ENCODE peak calls at places on chromosomes 4 and X, in seven cellular contexts. One of them, this sample, is unnamed.

GRCh38 chr4:15653864-15654391 is 1.2 kb downstream of the FBXL5 start:
- DNase-seq in foreskin keratinocyte: peak
- DNase-seq in sigmoid colon: no peak
- DNase-seq in AG09309: peak
- DNase-seq in astrocyte of the spinal cord: peak
- DNase-seq in progenitor cell of endocrine pancreas: no peak
- DNase-seq in breast epithelium: no peak
- DNase-seq in this sample: peak

GRCh38 chrX:93422693-93423092 is 250.7 kb downstream of the NAP1L3 start:
- DNase-seq in astrocyte of the spinal cord: no peak
- DNase-seq in sigmoid colon: no peak
- DNase-seq in progenitor cell of endocrine pancreas: peak
- DNase-seq in foreskin keratinocyte: no peak
- DNase-seq in breast epithelium: no peak
- DNase-seq in AG09309: no peak
- DNase-seq in this sample: peak

GRCh38 chr4:169238445-169238844 is 32.3 kb downstream of the SH3RF1 start:
- DNase-seq in foreskin keratinocyte: no peak
- DNase-seq in AG09309: no peak
- DNase-seq in sigmoid colon: no peak
- DNase-seq in astrocyte of the spinal cord: no peak
- DNase-seq in progenitor cell of endocrine pancreas: no peak
- DNase-seq in breast epithelium: no peak
- DNase-seq in this sample: no peak

GRCh38 chr4:41532880-41533279 is 5.1 kb upstream of the LIMCH1 start:
- DNase-seq in breast epithelium: no peak
- DNase-seq in progenitor cell of endocrine pancreas: no peak
- DNase-seq in astrocyte of the spinal cord: no peak
- DNase-seq in AG09309: no peak
- DNase-seq in foreskin keratinocyte: no peak
- DNase-seq in sigmoid colon: no peak
- DNase-seq in this sample: no peak

GRCh38 chr4:36099509-36099908 is 144.8 kb downstream of the ARAP2 start:
- DNase-seq in breast epithelium: no peak
- DNase-seq in AG09309: no peak
- DNase-seq in astrocyte of the spinal cord: no peak
- DNase-seq in sigmoid colon: no peak
- DNase-seq in progenitor cell of endocrine pancreas: no peak
- DNase-seq in foreskin keratinocyte: no peak
- DNase-seq in this sample: no peak

GRCh38 chrX:105695451-105695850 is 126.9 kb upstream of the NRK start:
- DNase-seq in sigmoid colon: no peak
- DNase-seq in AG09309: no peak
- DNase-seq in progenitor cell of endocrine pancreas: no peak
- DNase-seq in breast epithelium: no peak
- DNase-seq in astrocyte of the spinal cord: peak
- DNase-seq in foreskin keratinocyte: peak
- DNase-seq in this sample: no peak

GRCh38 chr4:106114284-106114683 is 201.7 kb downstream of the TBCK start:
- DNase-seq in sigmoid colon: no peak
- DNase-seq in progenitor cell of endocrine pancreas: no peak
- DNase-seq in AG09309: no peak
- DNase-seq in foreskin keratinocyte: no peak
- DNase-seq in astrocyte of the spinal cord: no peak
- DNase-seq in breast epithelium: no peak
- DNase-seq in this sample: no peak

GRCh38 chr4:146450524-146450923 is 71.2 kb downstream of the SLC10A7 start:
- DNase-seq in foreskin keratinocyte: no peak
- DNase-seq in breast epithelium: no peak
- DNase-seq in sigmoid colon: no peak
- DNase-seq in progenitor cell of endocrine pancreas: no peak
- DNase-seq in astrocyte of the spinal cord: no peak
- DNase-seq in AG09309: no peak
- DNase-seq in this sample: no peak

GRCh38 chr4:1253831-1254230 is 4.9 kb upstream of the CTBP1 start:
- DNase-seq in astrocyte of the spinal cord: no peak
- DNase-seq in sigmoid colon: no peak
- DNase-seq in breast epithelium: no peak
- DNase-seq in foreskin keratinocyte: no peak
- DNase-seq in progenitor cell of endocrine pancreas: no peak
- DNase-seq in AG09309: no peak
- DNase-seq in this sample: no peak

GRCh38 chr4:174503079-174503724 is 19.1 kb downstream of the HPGD start:
- DNase-seq in foreskin keratinocyte: peak
- DNase-seq in astrocyte of the spinal cord: no peak
- DNase-seq in AG09309: no peak
- DNase-seq in breast epithelium: no peak
- DNase-seq in progenitor cell of endocrine pancreas: no peak
- DNase-seq in sigmoid colon: no peak
- DNase-seq in this sample: no peak

GRCh38 chrX:78886550-78886949 is 58.6 kb upstream of the P2RY10 start:
- DNase-seq in sigmoid colon: no peak
- DNase-seq in astrocyte of the spinal cord: peak
- DNase-seq in AG09309: no peak
- DNase-seq in breast epithelium: no peak
- DNase-seq in progenitor cell of endocrine pancreas: no peak
- DNase-seq in foreskin keratinocyte: peak
- DNase-seq in this sample: no peak

GRCh38 chr4:139403457-139403856 is 50.5 kb upstream of the RAB33B start:
- DNase-seq in foreskin keratinocyte: no peak
- DNase-seq in breast epithelium: no peak
- DNase-seq in progenitor cell of endocrine pancreas: no peak
- DNase-seq in astrocyte of the spinal cord: no peak
- DNase-seq in sigmoid colon: no peak
- DNase-seq in AG09309: no peak
- DNase-seq in this sample: no peak

GRCh38 chrX:50988649-50989048 is 78.1 kb downstream of the BMP15 start:
- DNase-seq in sigmoid colon: no peak
- DNase-seq in AG09309: peak
- DNase-seq in foreskin keratinocyte: no peak
- DNase-seq in progenitor cell of endocrine pancreas: no peak
- DNase-seq in astrocyte of the spinal cord: peak
- DNase-seq in breast epithelium: no peak
- DNase-seq in this sample: peak

GRCh38 chr4:183968502-183968901 is 63.4 kb downstream of the STOX2 start:
- DNase-seq in sigmoid colon: no peak
- DNase-seq in foreskin keratinocyte: no peak
- DNase-seq in breast epithelium: no peak
- DNase-seq in progenitor cell of endocrine pancreas: no peak
- DNase-seq in astrocyte of the spinal cord: no peak
- DNase-seq in AG09309: no peak
- DNase-seq in this sample: no peak

DNA sequence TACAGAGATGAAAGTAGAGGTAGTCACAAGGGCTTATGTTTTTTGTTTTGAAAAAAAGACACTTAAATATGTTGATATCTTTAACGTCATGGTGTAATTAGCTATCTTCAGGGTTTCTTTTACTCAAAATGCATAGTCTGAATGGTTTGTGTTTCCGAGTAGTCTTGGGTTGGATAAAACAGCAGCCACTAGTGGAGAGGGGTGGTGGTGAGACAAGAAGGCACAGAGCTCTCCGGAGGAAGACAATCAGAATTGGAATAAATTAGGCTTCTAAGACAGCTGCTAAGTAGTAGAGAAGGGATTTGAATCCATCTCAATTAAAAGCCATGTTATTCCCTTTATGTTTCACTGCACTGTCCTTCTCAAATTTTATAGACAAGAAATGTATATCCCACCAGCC is 240.4 kb upstream of the VEGFC start:
- DNase-seq in breast epithelium: no peak
- DNase-seq in AG09309: no peak
- DNase-seq in progenitor cell of endocrine pancreas: no peak
- DNase-seq in foreskin keratinocyte: no peak
- DNase-seq in sigmoid colon: no peak
- DNase-seq in astrocyte of the spinal cord: no peak
- DNase-seq in this sample: no peak
- TF ChIP-seq CTCF in breast epithelium: no peak
- TF ChIP-seq CTCF in AG09309: no peak
- TF ChIP-seq CTCF in progenitor cell of endocrine pancreas: peak
- TF ChIP-seq CTCF in foreskin keratinocyte: peak
- TF ChIP-seq CTCF in sigmoid colon: no peak
- TF ChIP-seq CTCF in astrocyte of the spinal cord: peak
- TF ChIP-seq CTCF in this sample: no peak

DNA sequence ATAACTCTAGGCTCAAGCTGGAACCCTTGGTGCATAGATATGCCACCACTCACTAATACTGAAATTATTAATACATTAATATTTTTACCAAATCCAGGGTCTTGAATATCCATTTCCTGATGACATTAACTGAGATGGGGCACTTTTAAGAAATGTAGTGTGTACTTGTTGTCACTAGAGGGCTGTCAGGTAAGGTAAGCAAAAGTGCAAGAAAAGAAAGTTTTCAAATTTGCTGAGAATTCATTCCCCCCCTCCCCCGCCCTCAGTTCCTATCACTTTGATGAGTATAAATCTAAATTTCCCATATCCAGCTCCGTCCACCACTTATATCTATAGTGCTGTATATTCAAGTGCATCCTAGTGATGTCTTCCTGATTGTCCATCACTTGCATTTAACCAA is 20.5 kb upstream of the WDR44 start:
- DNase-seq in progenitor cell of endocrine pancreas: no peak
- DNase-seq in AG09309: no peak
- DNase-seq in foreskin keratinocyte: no peak
- DNase-seq in astrocyte of the spinal cord: peak
- DNase-seq in breast epithelium: no peak
- DNase-seq in sigmoid colon: no peak
- DNase-seq in this sample: no peak
- TF ChIP-seq CTCF in progenitor cell of endocrine pancreas: peak
- TF ChIP-seq CTCF in AG09309: peak
- TF ChIP-seq CTCF in foreskin keratinocyte: peak
- TF ChIP-seq CTCF in astrocyte of the spinal cord: peak
- TF ChIP-seq CTCF in breast epithelium: no peak
- TF ChIP-seq CTCF in sigmoid colon: no peak
- TF ChIP-seq CTCF in this sample: peak

GRCh38 chr4:100042711-100043110 is 92.6 kb upstream of the H2AZ1 start:
- DNase-seq in AG09309: no peak
- DNase-seq in foreskin keratinocyte: no peak
- DNase-seq in astrocyte of the spinal cord: no peak
- DNase-seq in breast epithelium: no peak
- DNase-seq in progenitor cell of endocrine pancreas: no peak
- DNase-seq in sigmoid colon: no peak
- DNase-seq in this sample: no peak

GRCh38 chr4:100042235-100042634 is 92.2 kb upstream of the H2AZ1 start:
- DNase-seq in sigmoid colon: no peak
- DNase-seq in astrocyte of the spinal cord: no peak
- DNase-seq in AG09309: no peak
- DNase-seq in breast epithelium: no peak
- DNase-seq in progenitor cell of endocrine pancreas: no peak
- DNase-seq in foreskin keratinocyte: no peak
- DNase-seq in this sample: no peak

DNA sequence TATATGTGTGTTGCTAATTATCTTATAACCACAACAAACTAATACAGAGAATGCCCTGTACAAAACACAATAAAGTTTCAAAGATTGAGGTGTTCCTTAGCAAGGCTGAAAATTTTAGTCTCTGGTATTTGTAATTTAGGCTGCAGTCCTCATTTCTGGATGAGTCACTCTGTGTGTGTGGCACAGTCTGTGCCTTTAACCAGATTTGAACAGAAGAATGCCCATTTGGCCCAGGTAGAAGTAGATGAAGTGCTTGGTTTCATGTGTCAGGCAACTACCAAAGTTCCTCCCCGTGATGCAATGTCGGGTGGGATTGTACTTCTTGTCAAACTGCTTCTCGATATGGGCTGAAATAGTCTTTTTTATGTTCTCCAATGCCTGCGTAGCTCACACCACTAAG is 91.6 kb upstream of the H2AZ1 start:
- DNase-seq in sigmoid colon: no peak
- DNase-seq in astrocyte of the spinal cord: no peak
- DNase-seq in foreskin keratinocyte: no peak
- DNase-seq in progenitor cell of endocrine pancreas: no peak
- DNase-seq in AG09309: no peak
- DNase-seq in breast epithelium: no peak
- DNase-seq in this sample: no peak
- TF ChIP-seq CTCF in sigmoid colon: no peak
- TF ChIP-seq CTCF in astrocyte of the spinal cord: no peak
- TF ChIP-seq CTCF in foreskin keratinocyte: no peak
- TF ChIP-seq CTCF in progenitor cell of endocrine pancreas: no peak
- TF ChIP-seq CTCF in AG09309: no peak
- TF ChIP-seq CTCF in breast epithelium: no peak
- TF ChIP-seq CTCF in this sample: no peak

GRCh38 chrX:111869639-111870034 is 6.3 kb upstream of the TRPC5OS start:
- DNase-seq in AG09309: peak
- DNase-seq in sigmoid colon: no peak
- DNase-seq in breast epithelium: no peak
- DNase-seq in progenitor cell of endocrine pancreas: peak
- DNase-seq in astrocyte of the spinal cord: peak
- DNase-seq in foreskin keratinocyte: no peak
- DNase-seq in this sample: peak
- TF ChIP-seq CTCF in AG09309: peak
- TF ChIP-seq CTCF in sigmoid colon: peak
- TF ChIP-seq CTCF in breast epithelium: no peak
- TF ChIP-seq CTCF in progenitor cell of endocrine pancreas: peak
- TF ChIP-seq CTCF in astrocyte of the spinal cord: peak
- TF ChIP-seq CTCF in foreskin keratinocyte: peak
- TF ChIP-seq CTCF in this sample: peak

GRCh38 chr4:123583043-123583442 is 186.4 kb downstream of the SPRY1 start:
- DNase-seq in AG09309: no peak
- DNase-seq in astrocyte of the spinal cord: no peak
- DNase-seq in foreskin keratinocyte: peak
- DNase-seq in breast epithelium: no peak
- DNase-seq in progenitor cell of endocrine pancreas: no peak
- DNase-seq in sigmoid colon: no peak
- DNase-seq in this sample: no peak

GRCh38 chr4:123578276-123579014 is 181.8 kb downstream of the SPRY1 start:
- DNase-seq in sigmoid colon: no peak
- DNase-seq in breast epithelium: no peak
- DNase-seq in AG09309: no peak
- DNase-seq in foreskin keratinocyte: no peak
- DNase-seq in astrocyte of the spinal cord: no peak
- DNase-seq in progenitor cell of endocrine pancreas: no peak
- DNase-seq in this sample: no peak

GRCh38 chr4:123579961-123580360 is 183.4 kb downstream of the SPRY1 start:
- DNase-seq in astrocyte of the spinal cord: no peak
- DNase-seq in breast epithelium: no peak
- DNase-seq in progenitor cell of endocrine pancreas: no peak
- DNase-seq in sigmoid colon: no peak
- DNase-seq in AG09309: no peak
- DNase-seq in foreskin keratinocyte: no peak
- DNase-seq in this sample: no peak

GRCh38 chr4:123581802-123582201 is 185.2 kb downstream of the SPRY1 start:
- DNase-seq in astrocyte of the spinal cord: no peak
- DNase-seq in sigmoid colon: no peak
- DNase-seq in progenitor cell of endocrine pancreas: no peak
- DNase-seq in foreskin keratinocyte: no peak
- DNase-seq in breast epithelium: no peak
- DNase-seq in AG09309: no peak
- DNase-seq in this sample: no peak

GRCh38 chr4:123580981-123581664 is 184.5 kb downstream of the SPRY1 start:
- DNase-seq in sigmoid colon: no peak
- DNase-seq in foreskin keratinocyte: no peak
- DNase-seq in AG09309: no peak
- DNase-seq in breast epithelium: no peak
- DNase-seq in progenitor cell of endocrine pancreas: no peak
- DNase-seq in astrocyte of the spinal cord: no peak
- DNase-seq in this sample: no peak
- TF ChIP-seq CTCF in sigmoid colon: no peak
- TF ChIP-seq CTCF in foreskin keratinocyte: no peak
- TF ChIP-seq CTCF in AG09309: no peak
- TF ChIP-seq CTCF in breast epithelium: no peak
- TF ChIP-seq CTCF in progenitor cell of endocrine pancreas: no peak
- TF ChIP-seq CTCF in astrocyte of the spinal cord: no peak
- TF ChIP-seq CTCF in this sample: no peak

GRCh38 chrX:53000447-53001208 is 42.3 kb upstream of the FAM156A start:
- DNase-seq in breast epithelium: no peak
- DNase-seq in sigmoid colon: no peak
- DNase-seq in AG09309: no peak
- DNase-seq in astrocyte of the spinal cord: no peak
- DNase-seq in foreskin keratinocyte: no peak
- DNase-seq in progenitor cell of endocrine pancreas: no peak
- DNase-seq in this sample: no peak
- TF ChIP-seq CTCF in breast epithelium: no peak
- TF ChIP-seq CTCF in sigmoid colon: no peak
- TF ChIP-seq CTCF in AG09309: no peak
- TF ChIP-seq CTCF in astrocyte of the spinal cord: no peak
- TF ChIP-seq CTCF in foreskin keratinocyte: no peak
- TF ChIP-seq CTCF in progenitor cell of endocrine pancreas: no peak
- TF ChIP-seq CTCF in this sample: no peak